ENCODE peak calls at places on chromosomes 4 and X, in eight cellular contexts. D is renal cortical epithelial cell; T is fibroblast of the aortic adventitia; W is stimulated activated CD8-positive, alpha-beta memory T cell treated with anti-CD3 and anti-CD28 coated beads, Interleukin-15, amount 100 ng/mL, for 48 hours; B is GM12864; O is activated T-cell treated with anti-CD3 and anti-CD28 coated beads, Interleukin-2, amount 50 U/mL, for 72 hours; H is Jurkat, Clone E6-1; F is epithelial cell of esophagus. M is an unnamed sample.

GRCh38 chrX:41952102-41952501 is 28.7 kb upstream of the CASK start:
- DNase-seq in D (peak), T (no peak), W (no peak), B (no peak), O (no peak), H (no peak), F (peak), M (no peak)

GRCh38 chrX:13250831-13251612 is 68.8 kb downstream of the ATXN3L start:
- DNase-seq in D (no peak), T (peak), W (no peak), B (no peak), O (no peak), H (no peak), F (no peak), M (no peak)

GRCh38 chr4:168304744-168305459 is 13.7 kb downstream of the DDX60 start:
- DNase-seq in D (peak), T (peak), W (no peak), B (no peak), O (no peak), H (no peak), F (peak), M (no peak)

GRCh38 chr4:87566276-87566675 is 37.1 kb upstream of the SPARCL1 start:
- DNase-seq in D (no peak), T (no peak), W (no peak), B (no peak), O (no peak), H (no peak), F (no peak), M (no peak)

GRCh38 chr4:151581575-151581974 is 172.6 kb downstream of the FHIP1A start:
- DNase-seq in D (no peak), T (no peak), W (no peak), B (no peak), O (no peak), H (no peak), F (no peak), M (peak)

GRCh38 chr4:8728536-8729407 is 136.2 kb downstream of the CPZ start:
- DNase-seq in D (no peak), T (no peak), W (no peak), B (no peak), O (no peak), H (no peak), F (no peak), M (no peak)

GRCh38 chr4:8435656-8436121 is 4.8 kb downstream of the ACOX3 start:
- DNase-seq in D (no peak), T (peak), W (no peak), B (no peak), O (peak), H (peak), F (peak), M (no peak)

GRCh38 chrX:39242187-39242586 is 440.9 kb downstream of the MID1IP1 start:
- DNase-seq in D (peak), T (peak), W (no peak), B (no peak), O (peak), H (peak), F (peak), M (peak)

GRCh38 chr4:184755278-184755677 is 21.4 kb upstream of the CENPU start:
- DNase-seq in D (peak), T (peak), W (no peak), B (no peak), O (no peak), H (no peak), F (peak), M (no peak)

GRCh38 chrX:131711478-131711867 is 167.6 kb downstream of the OR13H1 start:
- DNase-seq in D (no peak), T (no peak), W (no peak), B (no peak), O (no peak), H (no peak), F (no peak), M (no peak)

GRCh38 chr4:4866833-4867744 is 7.6 kb downstream of the MSX1 start:
- DNase-seq in D (no peak), T (no peak), W (no peak), B (no peak), O (no peak), H (no peak), F (no peak), M (peak)

GRCh38 chrX:131907488-131908314 is 115.4 kb upstream of the STK26 start:
- DNase-seq in D (no peak), T (no peak), W (no peak), B (no peak), O (no peak), H (no peak), F (no peak), M (no peak)

GRCh38 chr4:45079616-45080015 is 353.3 kb upstream of the GNPDA2 start:
- DNase-seq in D (no peak), T (no peak), W (no peak), B (no peak), O (no peak), H (no peak), F (peak), M (no peak)

GRCh38 chrX:67614414-67614813 is 70.6 kb downstream of the AR start:
- DNase-seq in D (peak), T (peak), W (no peak), B (no peak), O (no peak), H (no peak), F (peak), M (no peak)

GRCh38 chr4:139625487-139625886 is 40.1 kb upstream of the MGST2 start:
- DNase-seq in D (no peak), T (no peak), W (no peak), B (no peak), O (no peak), H (no peak), F (no peak), M (peak)

GRCh38 chrX:12497832-12498591 is 293.2 kb upstream of the PRPS2 start:
- DNase-seq in D (no peak), T (no peak), W (no peak), B (no peak), O (peak), H (peak), F (no peak), M (no peak)

GRCh38 chr4:821631-822030 is 4.3 kb downstream of the CPLX1 start:
- DNase-seq in D (no peak), T (no peak), W (no peak), B (no peak), O (no peak), H (no peak), F (no peak), M (no peak)

GRCh38 chrX:139559383-139560042 is 29.0 kb downstream of the F9 start:
- DNase-seq in D (peak), T (peak), W (no peak), B (peak), O (peak), H (peak), F (peak), M (peak)

GRCh38 chrX:13357925-13358324 is 38.1 kb upstream of the ATXN3L start:
- DNase-seq in D (no peak), T (peak), W (no peak), B (no peak), O (no peak), H (no peak), F (peak), M (peak)

GRCh38 chr4:152398060-152398459 is 137.8 kb downstream of the FBXW7 start:
- DNase-seq in D (no peak), T (peak), W (no peak), B (no peak), O (no peak), H (no peak), F (peak), M (no peak)

GRCh38 chr4:56215901-56216300 is 171.4 kb downstream of the AASDH start:
- DNase-seq in D (no peak), T (peak), W (no peak), B (no peak), O (no peak), H (peak), F (peak), M (no peak)

GRCh38 chr4:151541438-151542071 is 132.6 kb downstream of the FHIP1A start:
- DNase-seq in D (peak), T (peak), W (no peak), B (no peak), O (no peak), H (no peak), F (peak), M (no peak)

GRCh38 chrX:139083191-139083590 is 371.7 kb upstream of the FGF13 start:
- DNase-seq in D (no peak), T (no peak), W (no peak), B (no peak), O (no peak), H (no peak), F (no peak), M (no peak)

M was measured in cerebellar cortex.